ENCODE peak calls at places on chromosomes 13 and 19, in six cellular contexts. M is progenitor cell of endocrine pancreas; X is NCI-H2171; U is T-helper 1 cell; A is A172; O is stimulated activated CD4-positive, alpha-beta T cell treated with anti-CD3 and anti-CD28 coated beads, TNF-alpha, amount 100 ng/mL, for 48 hours. H is an unnamed sample.

GRCh38 chr13:28527629-28528028 is 32.7 kb upstream of the FLT1 start:
- DNase-seq in M (no peak), X (no peak), U (no peak), A (no peak), O (no peak), H (no peak)

GRCh38 chr19:17402982-17403855 is 2.2 kb downstream of the BST2 start:
- DNase-seq in M (no peak), X (no peak), U (no peak), A (no peak), O (peak), H (no peak)

GRCh38 chr13:49840667-49841066 is 48.2 kb upstream of the KPNA3 start:
- DNase-seq in M (no peak), X (no peak), U (no peak), A (no peak), O (no peak), H (no peak)

GRCh38 chr13:41960700-41961697 is at the start of gene VWA8:
- DNase-seq in M (peak), X (peak), U (peak), A (peak), O (peak), H (peak)

GRCh38 chr13:40024578-40024952 is 369.1 kb downstream of the COG6 start:
- DNase-seq in M (no peak), X (no peak), U (no peak), A (no peak), O (no peak), H (no peak)

GRCh38 chr13:112222971-112223370 is 153.2 kb upstream of the SPACA7 start:
- DNase-seq in M (no peak), X (no peak), U (no peak), A (no peak), O (no peak), H (no peak)

GRCh38 chr19:19460761-19461265 is 54.5 kb downstream of the TSSK6 start:
- DNase-seq in M (no peak), X (no peak), U (peak), A (no peak), O (peak), H (no peak)

GRCh38 chr19:43763473-43763939 is 8.7 kb upstream of the SMG9 start:
- DNase-seq in M (no peak), X (no peak), U (no peak), A (peak), O (no peak), H (no peak)

GRCh38 chr19:58154287-58154678 is 3.7 kb upstream of the ZNF329 start:
- DNase-seq in M (no peak), X (no peak), U (no peak), A (no peak), O (no peak), H (no peak)

GRCh38 chr19:7355151-7355845 is 6.6 kb downstream of the ARHGEF18 start:
- DNase-seq in M (no peak), X (no peak), U (no peak), A (no peak), O (no peak), H (no peak)

GRCh38 chr13:87122551-87122950 is 548.6 kb upstream of the SLITRK5 start:
- DNase-seq in M (no peak), X (no peak), U (no peak), A (peak), O (no peak), H (no peak)